ENCODE peak calls at places on chromosome 15, in four cellular contexts. P is upper lobe of right lung, O is A549, F is GM23338. Q is an unnamed sample.

GRCh38 chr15:31049682-31050606 is 51.6 kb downstream of the TRPM1 start:
- DNase-seq in P (no peak), F (no peak), O (no peak), Q (no peak)

GRCh38 chr15:34043391-34043790 is 4.4 kb upstream of the AVEN start:
- DNase-seq in O (no peak), P (no peak), F (no peak), Q (no peak)

GRCh38 chr15:98597666-98598065 is 50.7 kb upstream of the IGF1R start:
- DNase-seq in F (peak; percentile 54), P (no peak), O (no peak), Q (no peak)

GRCh38 chr15:41502787-41503668 is 9.4 kb downstream of the ITPKA start:
- DNase-seq in P (no peak), F (peak; percentile 75), O (no peak), Q (no peak)

GRCh38 chr15:29827421-29827820 is 5.2 kb upstream of the TJP1 start:
- DNase-seq in P (no peak), F (no peak), O (no peak), Q (no peak)

GRCh38 chr15:70480196-70480856 is 283.0 kb downstream of the UACA start:
- DNase-seq in P (no peak), O (no peak), F (no peak), Q (no peak)

GRCh38 chr15:101124731-101125558 is 126.9 kb downstream of the CHSY1 start:
- DNase-seq in P (no peak), O (no peak), F (no peak), Q (no peak)

GRCh38 chr15:71599404-71600225 is 210.7 kb upstream of the NR2E3 start:
- DNase-seq in O (no peak), F (no peak), P (no peak), Q (no peak)

GRCh38 chr15:39083213-39083612 is 497.7 kb upstream of the THBS1 start:
- DNase-seq in O (no peak), P (no peak), F (no peak), Q (no peak)

GRCh38 chr15:35442734-35443133 is 103.2 kb downstream of the DPH6 start:
- DNase-seq in P (no peak), O (no peak), F (no peak), Q (no peak)

GRCh38 chr15:51312132-51312531 is 26.3 kb downstream of the CYP19A1 start:
- DNase-seq in O (no peak), P (no peak), F (no peak), Q (no peak)

GRCh38 chr15:101466188-101466587 is 23.3 kb downstream of the PCSK6 start:
- DNase-seq in P (no peak), O (no peak), F (no peak), Q (no peak)

GRCh38 chr15:90817117-90818057 is 51.0 kb upstream of the FURIN start:
- DNase-seq in O (no peak), F (no peak), P (no peak), Q (no peak)

GRCh38 chr15:83108266-83109219 is 1.1 kb downstream of the TM6SF1 start:
- DNase-seq in P (peak; percentile 84), F (peak; percentile 27), O (no peak), Q (no peak)

GRCh38 chr15:26323564-26323963 is 449.3 kb downstream of the GABRB3 start:
- DNase-seq in O (no peak), P (no peak), F (peak; percentile 47), Q (no peak)

GRCh38 chr15:91099616-91100560 is at the start of gene SV2B:
- DNase-seq in O (no peak), F (peak; percentile 77), P (no peak), Q (peak; percentile 72)

GRCh38 chr15:60854858-60855568 is 374.1 kb downstream of the RORA start:
- DNase-seq in O (no peak), F (no peak), P (no peak), Q (peak; percentile 19)

GRCh38 chr15:25846377-25846776 is 16.8 kb downstream of the ATP10A start:
- DNase-seq in O (no peak), P (no peak), F (no peak), Q (no peak)

GRCh38 chr15:91408476-91409076 is 308.5 kb downstream of the SV2B start:
- DNase-seq in P (no peak), O (no peak), F (no peak), Q (no peak)

GRCh38 chr15:40929730-40930429 is 740 bp downstream of the DLL4 start:
- DNase-seq in O (no peak), P (peak; percentile 84), F (peak; percentile 67), Q (peak; percentile 71)

GRCh38 chr15:29449136-29449535 is 179.5 kb upstream of the NSMCE3 start:
- DNase-seq in O (no peak), F (peak; percentile 62), P (no peak), Q (no peak)

GRCh38 chr15:31391687-31392671 is 65.3 kb downstream of the KLF13 start:
- DNase-seq in P (peak; percentile 95), O (peak; percentile 78), F (peak; percentile 77), Q (peak; percentile 44)

GRCh38 chr15:42240823-42241222 is 32.2 kb upstream of the GANC start:
- DNase-seq in O (no peak), F (no peak), P (no peak), Q (no peak)

GRCh38 chr15:97652041-97652440 is 308.5 kb upstream of the ARRDC4 start:
- DNase-seq in F (no peak), P (no peak), O (no peak), Q (no peak)

DNA sequence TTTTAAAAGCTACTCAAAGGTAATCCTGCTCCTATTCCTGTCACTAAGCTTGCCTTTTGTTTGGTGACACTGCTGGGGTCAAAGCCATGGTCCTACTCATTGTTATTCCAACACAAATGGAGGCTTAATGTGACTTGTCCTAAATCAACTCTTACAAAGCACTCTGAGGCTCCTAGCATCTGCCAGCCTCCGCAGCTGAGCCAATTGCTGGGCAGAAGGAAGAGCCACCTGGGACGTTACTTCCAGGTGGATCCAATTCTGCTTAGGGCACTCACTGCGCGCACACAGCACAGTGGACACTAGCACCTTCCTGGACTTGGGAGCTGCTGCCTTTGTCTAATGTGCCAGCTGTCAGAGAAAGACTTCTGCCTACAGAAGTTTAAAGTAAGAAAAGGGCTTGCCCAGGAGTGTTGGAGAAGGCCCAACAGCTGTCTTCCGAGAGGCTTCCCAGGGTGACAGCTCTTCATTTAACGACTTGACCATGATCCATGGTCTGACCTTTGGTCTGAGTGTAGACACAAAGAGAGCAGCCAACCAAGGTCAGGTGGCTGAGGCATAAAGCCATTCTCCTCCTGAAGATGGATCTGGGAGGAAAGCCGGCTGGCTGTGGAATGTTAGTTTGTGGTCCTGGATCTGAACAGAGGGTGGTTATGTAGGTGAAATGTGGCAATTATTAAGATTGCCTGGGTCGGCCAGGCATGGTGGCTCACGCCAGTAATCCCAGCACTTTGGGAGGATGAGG is 102.2 kb downstream of the AQP9 start:
- DNase-seq in P (no peak), F (no peak), O (no peak), Q (no peak)
- H3K4me3 ChIP-seq in P (no peak overlapping the region), F (no peak overlapping the region), O (no peak overlapping the region), Q (no peak overlapping the region)

DNA sequence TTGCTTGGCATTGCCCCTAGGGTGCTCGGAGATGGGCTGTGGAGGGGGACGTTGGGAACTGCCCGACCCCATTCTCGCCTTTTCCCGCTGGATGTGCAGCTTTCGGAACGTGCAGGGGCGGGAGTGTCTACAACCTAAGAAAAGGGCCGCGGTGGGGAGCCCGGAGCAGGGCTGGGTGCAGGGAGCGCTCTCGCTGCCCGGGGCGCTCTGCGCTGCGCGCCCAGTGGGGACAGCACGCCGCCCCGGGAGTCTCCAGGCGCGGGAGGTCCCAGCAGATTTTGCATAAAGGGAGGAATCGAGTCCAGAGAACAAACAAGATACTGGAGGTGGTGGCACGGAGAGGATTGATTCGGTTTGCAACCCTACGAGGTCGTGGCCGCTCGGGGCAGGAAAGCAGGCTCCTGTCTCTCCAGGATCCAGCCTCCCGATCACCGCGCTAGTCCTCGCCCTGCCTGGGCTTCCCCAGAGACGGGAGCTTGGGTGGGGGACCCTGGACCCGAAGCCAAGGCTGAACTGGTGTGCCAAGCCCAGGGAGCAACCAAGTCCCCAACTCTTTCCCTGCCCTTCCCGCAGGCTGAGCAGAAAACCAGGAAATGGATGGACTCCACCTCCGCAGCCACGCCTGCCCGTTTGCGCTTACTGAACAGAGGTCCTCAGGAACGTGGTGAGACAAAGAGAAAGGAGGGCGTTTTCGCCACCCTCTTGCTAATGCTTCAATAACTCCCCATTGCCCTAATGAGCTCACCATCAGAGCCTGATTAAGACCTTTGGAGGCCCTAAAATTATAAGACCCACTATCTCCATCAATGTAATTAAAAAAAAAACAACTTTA is 59.7 kb downstream of the NOX5 start:
- DNase-seq in O (peak; percentile 86), F (peak; percentile 84), P (peak; percentile 80), Q (peak; percentile 84)
- TF ChIP-seq CTCF in O (peak; percentile 5), F (no peak), P (peak; percentile 11), Q (peak; percentile 17)

DNA sequence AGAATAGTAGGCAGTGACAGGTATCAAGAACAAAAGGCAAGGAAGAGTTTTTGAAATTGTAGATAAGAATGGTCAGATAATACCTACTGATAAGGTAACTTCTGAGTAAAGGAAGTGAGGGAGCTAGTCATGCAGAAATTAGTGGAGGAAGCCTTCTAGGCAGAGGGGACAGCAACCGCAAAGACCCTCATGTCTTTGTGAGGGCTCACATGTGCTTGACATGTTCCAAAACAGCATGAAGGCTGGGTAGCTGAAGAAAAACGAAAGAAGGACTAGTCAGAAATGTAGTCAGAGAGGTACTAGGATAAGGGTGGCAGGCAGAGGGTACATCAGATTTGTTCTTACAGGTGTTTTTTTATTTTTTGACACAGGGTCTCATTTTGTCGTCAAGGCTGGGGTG is 5.3 kb downstream of the SIN3A start:
- DNase-seq in P (no peak), F (no peak), O (no peak), Q (no peak)
- H3K4me3 ChIP-seq in P (no peak overlapping the region), F (no peak overlapping the region), O (no peak overlapping the region), Q (no peak overlapping the region)

GRCh38 chr15:81869161-81869928 is 176.5 kb downstream of the MEX3B start:
- DNase-seq in P (no peak), F (no peak), O (no peak), Q (no peak)

GRCh38 chr15:81863157-81863556 is 182.7 kb downstream of the MEX3B start:
- DNase-seq in O (no peak), P (no peak), F (no peak), Q (no peak)

GRCh38 chr15:81865850-81866537 is 179.8 kb downstream of the MEX3B start:
- DNase-seq in P (no peak), O (no peak), F (no peak), Q (no peak)
- TF ChIP-seq CTCF in P (no peak), O (no peak), F (no peak), Q (no peak)

DNA sequence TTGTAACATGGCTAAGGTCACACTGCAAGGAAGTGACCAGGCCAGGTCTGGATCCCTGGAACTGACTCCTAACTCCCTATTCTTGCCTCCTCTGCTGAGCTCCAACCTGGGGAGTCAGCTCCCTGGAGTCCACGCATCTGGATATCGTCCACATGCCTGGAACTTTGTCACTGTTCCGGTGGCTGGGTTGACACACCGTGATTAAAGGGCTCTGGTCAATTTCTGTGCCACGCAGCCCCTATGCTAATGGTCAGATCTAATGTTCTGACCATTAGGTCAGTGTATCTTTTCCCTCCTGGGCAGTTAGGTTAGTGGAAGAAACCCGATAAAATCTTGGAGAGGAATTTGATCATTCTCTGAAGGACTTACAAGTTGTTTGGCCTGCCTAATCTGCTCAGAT is 1.6 kb upstream of the TPM1 start:
- DNase-seq in P (no peak), F (no peak), O (no peak), Q (no peak)
- H3K4me3 ChIP-seq in P (no peak overlapping the region), F (peak overlapping the region; percentile 85), O (no peak overlapping the region), Q (no peak overlapping the region)

GRCh38 chr15:79896634-79897379 is at the start of gene MTHFS:
- DNase-seq in P (peak; percentile 95), O (peak; percentile 83), F (peak; percentile 84), Q (peak; percentile 87)
- TF ChIP-seq CTCF in P (peak; percentile 49), O (peak; percentile 74), F (peak; percentile 73), Q (peak; percentile 47)

Q was measured in WERI-Rb-1.